ENCODE peak calls at places on chromosomes 1 and 21, in four cellular contexts. L, S, U and E are unnamed samples.

GRCh38 chr1:76921590-76921989 is 54.3 kb downstream of the ST6GALNAC5 start:
- DNase-seq in S (no peak), U (no peak), L (no peak), E (no peak)

GRCh38 chr1:39490596-39491145 is 765 bp upstream of the BMP8A start:
- DNase-seq in S (no peak), U (no peak), L (no peak), E (peak; percentile 8)

GRCh38 chr1:158112994-158113758 is 67.5 kb upstream of the CD1D start:
- DNase-seq in U (peak; percentile 59), L (peak; percentile 7), S (peak; percentile 43), E (no peak)

GRCh38 chr1:107247679-107248078 is 106.8 kb downstream of the NTNG1 start:
- DNase-seq in S (no peak), U (no peak), L (no peak), E (no peak)

GRCh38 chr1:194361374-194362131 is 1175.1 kb upstream of the B3GALT2 start:
- DNase-seq in L (no peak), S (no peak), U (no peak), E (no peak)

GRCh38 chr1:17121881-17122280 is 2.6 kb upstream of the PADI2 start:
- DNase-seq in S (peak; percentile 9), U (no peak), L (no peak), E (no peak)

GRCh38 chr21:39533545-39534226 is 79.1 kb upstream of the B3GALT5 start:
- DNase-seq in S (no peak), U (no peak), L (no peak), E (no peak)

GRCh38 chr1:156963621-156964020 is 43.2 kb downstream of the LRRC71 start:
- DNase-seq in L (peak; percentile 7), U (no peak), S (peak; percentile 15), E (no peak)

GRCh38 chr1:147497826-147498225 is 43.5 kb upstream of the BCL9 start:
- DNase-seq in L (no peak), U (no peak), S (no peak), E (no peak)